ENCODE peak calls at places on chromosomes 5 and 9, in ten cellular contexts. I, F, Z, S, L, A, D, O, T and M are unnamed samples.

GRCh38 chr5:1007681-1008450 is 736 bp upstream of the NKD2 start:
- DNase-seq in O (peak; percentile 36), T (peak; percentile 14), I (peak; percentile 44), L (peak; percentile 63), Z (peak; percentile 17), F (no peak), A (no peak), D (no peak), S (no peak), M (no peak)

GRCh38 chr9:138075496-138075895 is 197.9 kb downstream of the CACNA1B start:
- DNase-seq in T (peak; percentile 1), A (no peak), F (no peak), O (no peak), L (peak; percentile 33), S (no peak), Z (no peak), D (no peak), I (no peak), M (no peak)

GRCh38 chr9:1009101-1009707 is 32.7 kb downstream of the DMRT3 start:
- DNase-seq in S (peak; percentile 11), L (peak; percentile 91), F (peak; percentile 74), O (peak; percentile 82), A (peak; percentile 88), D (peak; percentile 81), I (peak; percentile 82), T (peak; percentile 86), Z (peak; percentile 65), M (peak; percentile 89)

GRCh38 chr5:98911221-98912040 is 17.4 kb downstream of the CHD1 start:
- DNase-seq in T (no peak), I (no peak), Z (no peak), D (peak; percentile 53), F (no peak), L (no peak), A (no peak), S (no peak), O (no peak), M (no peak)

GRCh38 chr5:95960802-95961616 is 642 bp downstream of the ELL2 start:
- DNase-seq in Z (peak; percentile 82), A (peak; percentile 79), D (peak; percentile 84), O (peak; percentile 85), T (peak; percentile 88), S (no peak), I (peak; percentile 78), L (peak; percentile 84), F (peak; percentile 37), M (peak; percentile 64)

GRCh38 chr9:85900504-85901201 is 40.3 kb upstream of the NAA35 start:
- DNase-seq in O (no peak), F (peak; percentile 41), S (no peak), Z (no peak), D (peak; percentile 54), L (no peak), I (no peak), A (peak; percentile 55), T (no peak), M (peak; percentile 38)

GRCh38 chr9:111034573-111035539 is 3.4 kb downstream of the LPAR1 start:
- DNase-seq in S (no peak), I (no peak), L (no peak), O (no peak), Z (no peak), T (no peak), F (no peak), D (peak; percentile 51), A (no peak), M (no peak)

GRCh38 chr5:97142521-97143254 is at the start of gene LIX1:
- DNase-seq in I (no peak), T (no peak), F (peak; percentile 28), A (peak; percentile 47), S (no peak), Z (no peak), O (no peak), D (peak; percentile 51), L (no peak), M (peak; percentile 41)

GRCh38 chr5:105057893-105058292 is 1495.3 kb upstream of the NUDT12 start:
- DNase-seq in L (no peak), A (no peak), O (no peak), Z (no peak), S (no peak), T (no peak), F (no peak), D (no peak), I (no peak), M (no peak)

DNA sequence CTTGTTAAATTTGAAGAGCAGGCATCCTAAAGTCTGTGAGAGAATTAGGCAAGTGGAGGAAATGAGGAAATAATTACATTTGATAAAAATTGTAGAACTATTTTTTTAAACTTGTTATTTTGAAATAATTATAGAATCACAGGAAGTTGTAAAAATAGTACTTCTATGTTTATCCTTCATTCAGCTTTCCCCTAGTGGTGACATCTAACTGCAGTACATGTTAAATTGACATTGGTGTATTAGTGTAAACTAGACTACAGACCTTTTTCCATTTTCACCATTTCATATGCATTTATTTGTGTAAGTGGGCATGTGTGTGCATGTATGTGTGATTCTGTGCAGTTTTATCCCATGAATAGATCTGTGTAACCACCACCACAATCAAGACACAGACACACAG is 51.6 kb downstream of the F2RL2 start:
- DNase-seq in O (no peak), I (no peak), T (no peak), L (no peak), S (no peak), D (no peak), A (no peak), F (no peak), Z (no peak), M (no peak)
- TF ChIP-seq CTCF in O (no peak), I (peak; percentile 13), T (no peak), L (no peak), S (no peak), D (peak; percentile 9), A (no peak), F (no peak), Z (no peak), M (peak; percentile 44)

GRCh38 chr9:98999152-98999525 is 55.4 kb downstream of the COL15A1 start:
- DNase-seq in Z (no peak), L (no peak), D (no peak), A (no peak), F (no peak), I (no peak), O (no peak), S (no peak), T (no peak), M (no peak)
- TF ChIP-seq CTCF in Z (no peak), L (no peak), D (no peak), A (no peak), F (no peak), I (no peak), O (no peak), S (no peak), T (no peak), M (peak; percentile 16)

DNA sequence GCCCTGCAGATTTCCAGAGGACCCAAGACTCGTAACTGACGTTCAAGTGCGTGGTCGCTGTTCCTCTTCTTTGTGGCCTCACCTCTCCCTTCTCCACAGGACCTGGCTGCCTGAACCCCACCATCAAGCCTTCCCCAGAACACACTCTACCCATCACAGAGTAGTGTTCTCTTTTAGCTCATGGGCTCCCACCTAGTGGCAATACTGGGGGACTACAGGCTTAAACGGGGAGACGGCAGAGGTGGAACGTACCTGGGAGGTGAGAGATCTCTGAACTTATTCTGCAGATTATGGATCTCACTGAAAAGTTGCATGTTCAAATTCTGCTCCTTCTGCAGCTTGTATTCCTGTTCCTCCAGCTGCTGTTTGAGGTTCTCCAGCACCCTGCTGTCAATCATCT is 140.8 kb downstream of the CDK5RAP2 start:
- DNase-seq in A (peak; percentile 24), L (no peak), I (no peak), F (no peak), S (no peak), O (no peak), D (peak; percentile 25), T (no peak), Z (no peak), M (no peak)
- TF ChIP-seq CTCF in A (peak; percentile 52), L (no peak), I (peak; percentile 60), F (peak; percentile 45), S (peak; percentile 54), O (peak; percentile 45), D (peak; percentile 56), T (peak; percentile 6), Z (no peak), M (peak; percentile 56)

DNA sequence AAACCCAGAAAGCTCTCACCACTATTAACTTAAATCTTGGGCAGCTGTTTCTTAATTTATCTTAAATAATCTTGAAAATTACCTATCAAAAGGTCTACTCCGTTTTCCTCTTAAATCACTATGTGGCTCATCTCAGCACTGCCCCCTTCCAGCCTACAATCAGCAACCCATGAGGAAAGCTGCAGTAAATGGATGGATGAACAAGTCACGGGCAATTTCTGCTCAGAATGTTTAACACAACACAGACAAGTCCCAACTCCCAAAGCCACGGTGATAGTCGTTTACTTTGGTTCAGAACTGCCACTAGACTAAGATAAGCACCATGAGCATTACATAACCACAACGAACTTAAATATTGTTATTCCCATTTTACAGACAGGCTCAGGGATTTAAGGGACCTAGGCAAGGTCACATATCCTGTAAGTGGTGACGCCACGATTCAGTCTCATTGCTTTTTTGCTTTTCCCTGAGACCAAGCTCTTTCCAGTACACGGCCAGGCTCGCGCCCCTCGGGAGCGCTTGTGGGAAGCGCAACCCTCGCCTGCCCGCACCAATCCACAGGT is 2.0 kb upstream of the SMIM27 start:
- DNase-seq in A (peak; percentile 9), D (peak; percentile 45), L (no peak), I (no peak), T (no peak), O (no peak), F (peak; percentile 30), Z (no peak), S (no peak), M (no peak)
- TF ChIP-seq CTCF in A (no peak), D (peak; percentile 32), L (no peak), I (no peak), T (no peak), O (no peak), F (no peak), Z (no peak), S (peak; percentile 11), M (no peak)

DNA sequence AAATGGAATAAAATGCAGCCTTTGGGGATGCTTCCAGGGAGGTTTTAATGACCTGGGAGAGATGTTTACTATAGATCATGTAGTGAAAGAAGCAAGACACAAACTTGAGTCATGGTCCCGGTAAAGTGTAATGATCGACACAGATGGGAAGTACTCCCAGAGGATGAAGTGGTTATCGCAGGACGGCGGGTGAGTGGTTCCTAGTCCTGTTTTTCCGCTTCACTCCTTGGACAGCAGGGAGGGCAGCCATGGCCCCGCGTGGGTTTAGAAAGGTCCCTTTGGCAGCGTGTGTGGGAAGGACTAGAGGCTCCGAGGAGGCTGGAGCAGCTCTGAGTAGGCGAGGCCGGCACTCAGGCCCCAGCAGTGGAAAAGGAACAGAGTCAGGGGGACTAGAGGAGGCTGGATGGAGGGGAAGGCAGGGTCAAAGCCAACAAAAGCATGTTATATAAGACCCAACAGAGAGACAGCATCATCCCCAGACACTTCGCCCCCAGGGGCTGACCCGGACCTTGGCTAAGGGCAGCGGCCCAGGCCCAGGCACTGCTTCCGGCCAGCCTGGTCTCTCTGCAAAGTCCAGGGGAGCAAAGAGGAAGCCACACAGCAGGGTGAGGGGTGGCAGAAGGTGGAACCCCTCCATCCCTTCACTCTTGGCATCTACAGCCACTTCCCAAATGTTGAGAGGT is 49.1 kb upstream of the STXBP1 start:
- DNase-seq in A (no peak), I (no peak), L (no peak), O (no peak), D (peak; percentile 76), F (peak; percentile 76), T (no peak), S (no peak), Z (no peak), M (no peak)
- TF ChIP-seq CTCF in A (no peak), I (no peak), L (no peak), O (peak; percentile 25), D (peak; percentile 27), F (peak; percentile 23), T (no peak), S (peak; percentile 22), Z (no peak), M (no peak)

GRCh38 chr5:37926732-37927131 is 86.9 kb upstream of the GDNF start:
- DNase-seq in L (no peak), I (no peak), O (no peak), S (peak; percentile 4), D (no peak), F (peak; percentile 91), Z (no peak), A (no peak), T (no peak), M (no peak)
- TF ChIP-seq CTCF in L (no peak), I (no peak), O (no peak), S (peak; percentile 17), D (no peak), F (peak; percentile 24), Z (no peak), A (no peak), T (no peak), M (no peak)